ENCODE peak calls at places on chromosomes 4 and X, in five cellular contexts. L is OCI-LY7, S is mesendoderm, G is GM12878, J is lower lobe of right lung. O is an unnamed sample.
A peak's percentile ranks its signal among the peaks of the same experiment; 100 is the strongest.

GRCh38 chr4:1205641-1206298 is 33.4 kb upstream of the SPON2 start:
- DNase-seq in L (no peak), S (no peak), G (no peak), J (peak; percentile 46), O (peak; percentile 4)

GRCh38 chr4:127781303-127782024 is 658 bp upstream of the HSPA4L start:
- DNase-seq in L (no peak), S (no peak), G (no peak), J (peak; percentile 46), O (no peak)

GRCh38 chrX:50067435-50068292 is 133.1 kb downstream of the AKAP4 start:
- DNase-seq in L (no peak), S (peak; percentile 94), G (no peak), J (peak; percentile 28), O (no peak)

GRCh38 chr4:152165146-152165545 is 370.7 kb downstream of the FBXW7 start:
- DNase-seq in L (no peak), S (peak; percentile 99), G (no peak), J (no peak), O (no peak)

GRCh38 chr4:108512615-108513505 is 107.5 kb upstream of the RPL34 start:
- DNase-seq in L (no peak), S (peak; percentile 78), G (no peak), J (no peak), O (no peak)

GRCh38 chr4:141871086-141871485 is 234.7 kb downstream of the IL15 start:
- DNase-seq in L (no peak), S (no peak), G (no peak), J (no peak), O (no peak)

GRCh38 chr4:78704981-78705757 is 71.0 kb upstream of the BMP2K start:
- DNase-seq in L (no peak), S (no peak), G (no peak), J (no peak), O (no peak)

GRCh38 chr4:98046665-98047064 is 96.6 kb downstream of the STPG2 start:
- DNase-seq in L (no peak), S (peak; percentile 79), G (no peak), J (no peak), O (peak; percentile 13)

GRCh38 chrX:17369294-17369693 is 5.7 kb upstream of the NHS start:
- DNase-seq in L (no peak), S (no peak), G (no peak), J (no peak), O (no peak)

GRCh38 chr4:139560396-139561084 is 4.5 kb upstream of the SETD7 start:
- DNase-seq in L (peak; percentile 86), S (peak; percentile 75), G (no peak), J (no peak), O (no peak)

GRCh38 chr4:121243476-121243875 is 79.4 kb upstream of the TNIP3 start:
- DNase-seq in L (no peak), S (no peak), G (no peak), J (no peak), O (no peak)

DNA sequence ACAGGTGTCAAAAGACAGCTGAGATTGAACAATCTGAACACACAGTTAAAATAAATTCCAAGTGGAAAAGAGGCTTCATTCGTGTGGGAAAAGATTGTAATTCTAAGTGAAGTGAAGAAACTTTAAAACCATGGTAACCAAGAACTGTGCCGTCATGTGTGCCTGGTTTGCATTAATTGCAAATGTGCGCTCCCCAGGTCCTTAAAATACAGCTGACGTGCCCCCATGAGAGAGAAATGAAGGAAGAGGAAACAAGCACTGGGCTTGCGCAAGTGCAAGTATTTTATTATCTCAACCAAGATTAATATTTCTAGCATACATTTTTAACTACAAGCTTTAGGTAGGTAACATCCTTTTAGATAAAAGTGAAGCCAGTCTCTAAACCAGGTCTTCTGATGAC is 92.5 kb downstream of the PARM1 start:
- DNase-seq in L (no peak), S (no peak), G (no peak), J (no peak), O (no peak)
- H3K4me3 ChIP-seq in L (no peak overlapping the region), S (no peak overlapping the region), G (no peak overlapping the region), J (no peak overlapping the region), O (no peak overlapping the region)

GRCh38 chr4:83440899-83441298 is 14.7 kb downstream of the HELQ start:
- DNase-seq in L (no peak), S (no peak), G (no peak), J (no peak), O (no peak)

GRCh38 chr4:83438719-83439118 is 16.9 kb downstream of the HELQ start:
- DNase-seq in L (no peak), S (no peak), G (no peak), J (no peak), O (no peak)

GRCh38 chr4:83436680-83437079 is 18.9 kb downstream of the HELQ start:
- DNase-seq in L (peak; percentile 53), S (peak; percentile 7), G (no peak), J (no peak), O (no peak)

DNA sequence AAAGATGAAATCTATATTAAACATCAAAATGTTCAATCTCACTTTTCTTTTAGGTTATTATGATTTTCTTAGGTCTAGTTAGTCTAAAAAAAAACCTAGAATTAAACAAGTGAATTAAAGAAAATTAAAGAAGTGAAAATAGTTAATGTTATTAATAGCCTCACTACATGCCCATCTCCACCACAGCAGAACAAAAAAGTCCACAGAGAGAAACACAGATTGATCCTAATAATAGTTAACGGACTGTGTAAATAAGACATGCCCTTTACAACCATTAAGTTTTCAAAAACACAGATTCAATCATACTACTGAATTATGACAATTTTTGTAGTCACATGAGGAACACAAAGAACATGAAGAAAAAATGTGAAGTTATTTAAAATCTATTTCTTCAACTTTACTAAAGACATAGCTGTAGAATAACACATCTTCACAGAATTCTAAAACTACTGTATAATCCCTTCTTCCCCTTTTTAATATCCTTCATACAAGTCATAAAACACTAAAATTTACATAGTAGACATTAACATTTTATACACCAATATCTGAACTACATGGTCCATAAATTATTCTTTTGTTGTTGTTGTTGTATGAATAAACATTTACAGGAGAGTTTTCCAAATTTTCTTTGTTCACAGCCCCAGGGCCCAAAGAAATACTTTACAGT is 15.3 kb downstream of the HELQ start:
- DNase-seq in L (peak; percentile 64), S (no peak), G (no peak), J (no peak), O (no peak)
- H3K36me3 ChIP-seq in L (peaks cover 88% of the 10 kb centered on the region), S (no peaks in the 10 kb centered on the region), G (no peaks in the 10 kb centered on the region), J (peaks cover 69% of the 10 kb centered on the region), O (peaks cover 35% of the 10 kb centered on the region)

GRCh38 chr4:118741456-118741855 is 56.3 kb downstream of the METTL14 start:
- DNase-seq in L (no peak), S (no peak), G (no peak), J (no peak), O (no peak)

GRCh38 chr4:118738999-118739690 is 54.0 kb downstream of the METTL14 start:
- DNase-seq in L (no peak), S (no peak), G (no peak), J (no peak), O (no peak)

GRCh38 chr4:118742050-118742449 is 56.9 kb downstream of the METTL14 start:
- DNase-seq in L (no peak), S (no peak), G (no peak), J (no peak), O (no peak)

GRCh38 chr4:118738090-118738489 is 52.9 kb downstream of the METTL14 start:
- DNase-seq in L (no peak), S (no peak), G (no peak), J (no peak), O (no peak)

GRCh38 chr4:118740869-118741268 is 55.7 kb downstream of the METTL14 start:
- DNase-seq in L (peak; percentile 58), S (no peak), G (no peak), J (no peak), O (no peak)
- H3K4me3 ChIP-seq in L (no peak overlapping the region), S (no peak overlapping the region), G (no peak overlapping the region), J (no peak overlapping the region), O (no peak overlapping the region)

GRCh38 chr4:24210332-24210902 is 320.6 kb upstream of the PPARGC1A start:
- DNase-seq in L (no peak), S (no peak), G (no peak), J (peak; percentile 60), O (no peak)

GRCh38 chr4:24209891-24210290 is 320.0 kb upstream of the PPARGC1A start:
- DNase-seq in L (no peak), S (no peak), G (no peak), J (no peak), O (no peak)

GRCh38 chr4:24211821-24212220 is 322.0 kb upstream of the PPARGC1A start:
- DNase-seq in L (no peak), S (peak; percentile 18), G (no peak), J (no peak), O (no peak)

GRCh38 chr4:24209131-24209530 is 319.3 kb upstream of the PPARGC1A start:
- DNase-seq in L (no peak), S (no peak), G (no peak), J (no peak), O (no peak)

DNA sequence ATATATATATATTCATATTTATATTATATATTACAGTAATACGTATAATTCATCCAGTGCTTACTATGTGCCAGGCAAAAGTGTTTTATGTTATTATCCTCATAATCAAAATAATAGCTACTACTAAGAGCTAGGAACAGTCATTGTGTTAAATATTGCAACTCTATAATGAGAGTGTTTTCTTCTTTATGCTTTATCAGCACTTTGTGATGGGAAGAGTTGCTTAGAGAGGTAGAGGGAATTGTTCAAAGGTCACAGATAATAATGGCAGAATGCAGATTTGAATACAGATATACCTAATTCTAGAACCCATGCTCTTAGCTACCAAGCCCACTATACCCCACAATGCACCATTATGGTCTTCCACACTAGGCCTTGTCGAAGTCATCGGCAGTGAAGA is 318.8 kb upstream of the PPARGC1A start:
- DNase-seq in L (no peak), S (no peak), G (no peak), J (no peak), O (no peak)
- H3K36me3 ChIP-seq in L (no peaks in the 10 kb centered on the region), S (no peaks in the 10 kb centered on the region), G (no peaks in the 10 kb centered on the region), J (no peaks in the 10 kb centered on the region), O (no peaks in the 10 kb centered on the region)

GRCh38 chr4:80062527-80062926 is 10.5 kb downstream of the ANTXR2 start:
- DNase-seq in L (no peak), S (no peak), G (no peak), J (no peak), O (no peak)
- H3K4me3 ChIP-seq in L (no peak overlapping the region), S (no peak overlapping the region), G (no peak overlapping the region), J (no peak overlapping the region), O (no peak overlapping the region)

GRCh38 chr4:39978378-39978775 is 666 bp upstream of the PDS5A start:
- DNase-seq in L (no peak), S (no peak), G (no peak), J (no peak), O (no peak)

GRCh38 chr4:39977489-39978377 is at the start of gene PDS5A:
- DNase-seq in L (peak; percentile 96), S (peak; percentile 96), G (peak; percentile 56), J (peak; percentile 92), O (peak; percentile 91)

GRCh38 chr4:39976945-39977488 is 694 bp downstream of the PDS5A start:
- DNase-seq in L (no peak), S (peak; percentile 39), G (no peak), J (peak; percentile 62), O (peak; percentile 66)

GRCh38 chr4:39976141-39976944 is 1.4 kb downstream of the PDS5A start:
- DNase-seq in L (peak; percentile 85), S (peak; percentile 95), G (no peak), J (peak; percentile 77), O (peak; percentile 70)

DNA sequence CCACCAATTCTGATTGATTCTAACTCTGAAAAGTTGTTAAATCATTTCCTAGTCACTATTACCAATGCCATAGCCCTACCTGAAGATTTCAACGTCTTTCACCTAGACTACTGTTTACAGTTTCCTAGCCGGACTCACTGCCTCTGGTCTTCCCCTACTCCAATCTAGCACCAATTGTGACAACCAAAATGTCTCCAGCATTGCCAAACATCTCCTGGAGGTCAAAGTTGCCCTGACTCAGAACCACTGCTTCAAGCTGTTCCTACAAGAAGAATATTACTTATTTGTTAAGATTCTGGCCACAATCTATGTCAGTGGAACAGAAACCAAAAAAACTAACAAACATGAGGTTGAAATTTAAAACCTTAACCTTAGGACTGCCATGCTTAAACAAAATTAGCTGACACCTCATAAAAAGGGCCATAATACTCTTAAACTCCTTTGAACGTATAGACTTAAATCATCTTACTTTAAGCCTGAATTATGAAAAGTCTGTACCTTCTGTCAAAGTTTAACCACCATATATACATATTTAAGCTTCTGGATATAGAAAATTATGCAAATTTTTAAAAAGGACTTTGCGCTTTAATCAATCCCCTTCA is 2.1 kb downstream of the PDS5A start:
- DNase-seq in L (no peak), S (no peak), G (no peak), J (no peak), O (no peak)
- H3K36me3 ChIP-seq in L (peaks cover 54% of the 10 kb centered on the region), S (peaks cover 9% of the 10 kb centered on the region), G (peaks cover 12% of the 10 kb centered on the region), J (peaks cover 31% of the 10 kb centered on the region), O (peaks cover 45% of the 10 kb centered on the region)

O was measured in DND-41.